ENCODE peak calls at places on chromosomes 13 and 19, in nine cellular contexts. I is CD8-positive, alpha-beta memory T cell; A is AG09309; M is BE2C; X is body of pancreas; R is fibroblast of mammary gland; V is NT2/D1; W is gastrocnemius medialis; D is lower leg skin. Q is an unnamed sample.

GRCh38 chr13:81223784-81224501 is 883.0 kb upstream of the SPRY2 start:
- DNase-seq in I (no peak), A (no peak), M (no peak), X (no peak), R (no peak), V (no peak), W (no peak), D (no peak), Q (no peak)

GRCh38 chr13:26335158-26335557 is 81.2 kb downstream of the CDK8 start:
- DNase-seq in I (no peak), A (no peak), M (no peak), X (no peak), R (no peak), V (no peak), W (no peak), D (no peak), Q (no peak)

GRCh38 chr19:16702123-16702522 is 17.5 kb upstream of the NWD1 start:
- DNase-seq in I (no peak), A (peak; percentile 62), M (no peak), X (peak; percentile 20), R (peak; percentile 77), V (no peak), W (peak; percentile 74), D (peak; percentile 71), Q (peak; percentile 24)

GRCh38 chr13:45481688-45482087 is 16.9 kb downstream of the COG3 start:
- DNase-seq in I (no peak), A (no peak), M (no peak), X (no peak), R (no peak), V (no peak), W (no peak), D (no peak), Q (no peak)

GRCh38 chr13:103873725-103874124 is 807.5 kb upstream of the SLC10A2 start:
- DNase-seq in I (no peak), A (no peak), M (no peak), X (no peak), R (no peak), V (no peak), W (no peak), D (no peak), Q (no peak)

GRCh38 chr19:1057185-1057857 is 9.6 kb upstream of the ARHGAP45 start:
- DNase-seq in I (peak; percentile 56), A (no peak), M (no peak), X (no peak), R (peak; percentile 75), V (no peak), W (no peak), D (no peak), Q (peak; percentile 58)

GRCh38 chr19:55041627-55042343 is 3.7 kb upstream of the GP6 start:
- DNase-seq in I (no peak), A (no peak), M (no peak), X (no peak), R (no peak), V (no peak), W (no peak), D (no peak), Q (no peak)

GRCh38 chr19:41392775-41393174 is 4.4 kb downstream of the EXOSC5 start:
- DNase-seq in I (no peak), A (no peak), M (no peak), X (no peak), R (no peak), V (no peak), W (no peak), D (no peak), Q (no peak)

GRCh38 chr13:46520188-46520587 is 32.8 kb upstream of the LRCH1 start:
- DNase-seq in I (no peak), A (no peak), M (no peak), X (no peak), R (no peak), V (no peak), W (no peak), D (no peak), Q (no peak)

GRCh38 chr13:44063881-44064280 is 184.2 kb downstream of the LACC1 start:
- DNase-seq in I (no peak), A (no peak), M (no peak), X (no peak), R (peak; percentile 38), V (no peak), W (no peak), D (no peak), Q (no peak)

GRCh38 chr19:12840091-12841079 is 2.1 kb downstream of the MAST1 start:
- DNase-seq in I (peak; percentile 18), A (no peak), M (peak; percentile 98), X (peak; percentile 65), R (peak; percentile 74), V (peak; percentile 94), W (peak; percentile 52), D (peak; percentile 46), Q (peak; percentile 84)

GRCh38 chr19:11697284-11697855 is 41.4 kb downstream of the ZNF823 start:
- DNase-seq in I (no peak), A (no peak), M (no peak), X (no peak), R (no peak), V (no peak), W (no peak), D (no peak), Q (no peak)

GRCh38 chr13:114017028-114017630 is 43.3 kb upstream of the C13orf46 start:
- DNase-seq in I (no peak), A (no peak), M (peak; percentile 36), X (no peak), R (peak; percentile 57), V (peak; percentile 20), W (no peak), D (no peak), Q (peak; percentile 28)

GRCh38 chr13:66627512-66627911 is 602.6 kb downstream of the PCDH9 start:
- DNase-seq in I (no peak), A (no peak), M (no peak), X (no peak), R (no peak), V (no peak), W (no peak), D (no peak), Q (no peak)

GRCh38 chr19:29524201-29524911 is 1.4 kb upstream of the VSTM2B start:
- DNase-seq in I (no peak), A (no peak), M (no peak), X (no peak), R (no peak), V (no peak), W (no peak), D (no peak), Q (no peak)
- H3K4me3 ChIP-seq in I (no peak overlapping the region), A (no peak overlapping the region), M (no peak overlapping the region), X (no peak overlapping the region), R (no peak overlapping the region), V (peak overlapping the region; percentile 53), W (no peak overlapping the region), D (no peak overlapping the region), Q (no peak overlapping the region)

GRCh38 chr19:23762548-23762883 is 3.8 kb upstream of the ZNF681 start:
- DNase-seq in I (no peak), A (no peak), M (no peak), X (no peak), R (no peak), V (no peak), W (no peak), D (no peak), Q (no peak)
- H3K4me3 ChIP-seq in I (peak overlapping the region; percentile 94), A (peak overlapping the region; percentile 62), M (no peak overlapping the region), X (peak overlapping the region; percentile 89), R (peak overlapping the region; percentile 55), V (no peak overlapping the region), W (peak overlapping the region; percentile 59), D (peak overlapping the region; percentile 41), Q (peak overlapping the region; percentile 71)

DNA sequence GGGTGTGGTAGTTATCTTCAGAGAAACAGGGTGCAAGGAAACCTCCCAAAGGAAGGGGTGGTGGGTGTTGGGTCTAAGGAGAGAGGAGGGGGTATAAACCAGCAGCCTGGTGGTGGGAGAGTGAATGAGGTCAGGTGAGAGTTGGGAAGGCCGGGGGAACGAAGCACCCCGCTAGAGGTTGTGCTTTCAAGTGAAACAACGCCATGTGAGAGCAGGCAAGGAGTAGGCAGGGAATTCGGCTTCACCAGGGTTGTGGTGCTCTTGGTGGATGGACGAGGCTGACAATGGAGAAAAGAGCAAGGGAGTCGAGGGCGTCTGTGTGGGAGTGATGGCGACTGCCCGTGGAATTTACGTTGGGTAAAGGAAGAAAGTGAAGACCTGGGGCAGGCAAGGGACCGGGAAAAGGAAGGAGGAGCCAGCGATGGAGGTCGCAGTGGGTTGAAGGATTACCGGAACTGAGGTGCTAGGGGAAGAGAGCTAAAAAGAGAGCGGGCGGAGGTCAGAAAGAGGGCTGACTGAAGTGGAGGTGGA is 2.1 kb upstream of the MLNR start:
- DNase-seq in I (no peak), A (no peak), M (no peak), X (no peak), R (no peak), V (no peak), W (no peak), D (no peak), Q (no peak)
- H3K4me3 ChIP-seq in I (no peak overlapping the region), A (no peak overlapping the region), M (no peak overlapping the region), X (no peak overlapping the region), R (no peak overlapping the region), V (no peak overlapping the region), W (no peak overlapping the region), D (no peak overlapping the region), Q (no peak overlapping the region)

GRCh38 chr19:6587998-6588507 is 2.9 kb downstream of the CD70 start:
- DNase-seq in I (no peak), A (no peak), M (no peak), X (no peak), R (no peak), V (no peak), W (no peak), D (no peak), Q (no peak)

GRCh38 chr19:6589711-6590457 is 1.1 kb downstream of the CD70 start:
- DNase-seq in I (no peak), A (no peak), M (no peak), X (no peak), R (no peak), V (no peak), W (no peak), D (no peak), Q (no peak)

GRCh38 chr19:6593651-6594416 is 2.9 kb upstream of the CD70 start:
- DNase-seq in I (no peak), A (no peak), M (no peak), X (no peak), R (peak; percentile 23), V (no peak), W (no peak), D (no peak), Q (no peak)

GRCh38 chr19:6588508-6589345 is 2.2 kb downstream of the CD70 start:
- DNase-seq in I (no peak), A (no peak), M (no peak), X (no peak), R (no peak), V (no peak), W (no peak), D (no peak), Q (no peak)

DNA sequence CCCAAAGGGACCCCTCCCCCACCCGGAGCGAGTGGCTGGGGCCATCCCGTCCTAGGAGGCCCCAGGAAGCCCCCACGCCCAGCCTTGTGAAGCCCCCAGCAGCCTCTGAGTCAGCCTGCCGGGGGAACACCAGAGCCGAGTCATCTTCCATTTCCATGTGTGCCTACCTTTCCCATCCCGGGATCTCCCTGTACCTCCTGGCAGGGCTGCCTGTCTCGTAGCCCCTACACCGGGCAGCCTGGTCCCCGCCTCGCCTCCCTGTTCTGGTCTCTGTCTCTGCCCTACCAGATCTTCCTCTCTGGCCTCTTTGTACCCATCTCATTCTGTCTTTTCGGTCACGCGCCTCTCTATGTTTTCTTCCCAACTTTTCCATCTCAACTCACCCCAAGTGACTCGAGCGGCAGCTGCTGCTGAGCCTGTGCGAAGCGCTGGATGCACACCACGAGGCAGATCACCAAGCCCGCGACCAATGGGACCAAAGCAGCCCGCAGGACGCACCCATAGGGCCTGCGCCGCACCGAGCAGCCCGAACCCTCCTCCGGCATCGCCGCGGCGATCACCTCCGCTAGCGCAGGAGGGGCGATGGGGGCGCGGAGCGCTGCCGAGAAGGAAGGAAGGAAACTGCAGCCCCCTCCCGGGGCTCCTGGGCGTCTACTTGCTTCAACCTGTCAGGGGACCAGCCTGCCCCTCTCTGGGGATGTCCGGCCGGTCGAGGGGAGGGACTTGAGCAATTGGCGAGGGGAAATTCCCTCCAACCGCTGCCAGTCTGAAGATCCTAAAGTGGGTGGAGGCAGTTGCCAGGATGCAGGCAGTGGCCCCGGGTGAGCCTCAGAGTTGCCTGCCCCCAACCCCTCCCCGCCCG is at the start of gene CD70:
- DNase-seq in I (peak; percentile 49), A (no peak), M (no peak), X (no peak), R (no peak), V (no peak), W (no peak), D (peak; percentile 29), Q (no peak)
- H3K4me3 ChIP-seq in I (peak within 1 kb of the TSS; percentile 62), A (no peak within 1 kb of the TSS), M (no peak within 1 kb of the TSS), X (no peak within 1 kb of the TSS), R (no peak within 1 kb of the TSS), V (peak within 1 kb of the TSS; percentile 53), W (no peak within 1 kb of the TSS), D (no peak within 1 kb of the TSS), Q (no peak within 1 kb of the TSS)

Q was measured in brain microvascular endothelial cell.